ENCODE peak calls at places on chromosome 10, in eight cellular contexts. X is fibroblast of pulmonary artery, R is choroid plexus epithelial cell, D is Panc1, H is dorsolateral prefrontal cortex, W is gastrocnemius medialis, P is PC-3, C is AG04450. A is an unnamed sample.

GRCh38 chr10:128808921-128809440 is 658.1 kb upstream of the MGMT start:
- DNase-seq in X (no peak), R (no peak), D (no peak), H (no peak), W (no peak), P (no peak), C (no peak), A (no peak)

GRCh38 chr10:79484476-79484875 is 27.9 kb upstream of the EIF5AL1 start:
- DNase-seq in X (no peak), R (no peak), D (no peak), H (no peak), W (no peak), P (no peak), C (no peak), A (no peak)

GRCh38 chr10:80351220-80351619 is 5.3 kb downstream of the DYDC1 start:
- DNase-seq in X (no peak), R (no peak), D (no peak), H (no peak), W (no peak), P (no peak), C (no peak), A (no peak)

GRCh38 chr10:88892223-88892967 is 12.3 kb downstream of the STAMBPL1 start:
- DNase-seq in X (no peak), R (peak), D (no peak), H (no peak), W (no peak), P (no peak), C (no peak), A (no peak)

GRCh38 chr10:93995598-93996271 is 2.0 kb downstream of the PLCE1 start:
- DNase-seq in X (peak), R (peak), D (no peak), H (no peak), W (no peak), P (peak), C (no peak), A (no peak)

GRCh38 chr10:97549587-97550322 is 22.8 kb upstream of the ANKRD2 start:
- DNase-seq in X (peak), R (no peak), D (no peak), H (peak), W (no peak), P (no peak), C (no peak), A (no peak)

GRCh38 chr10:30510184-30510931 is 76.4 kb downstream of the MAP3K8 start:
- DNase-seq in X (peak), R (peak), D (no peak), H (no peak), W (peak), P (peak), C (no peak), A (no peak)

GRCh38 chr10:129471447-129471846 is 4.4 kb downstream of the MGMT start:
- DNase-seq in X (no peak), R (no peak), D (no peak), H (no peak), W (no peak), P (no peak), C (no peak), A (no peak)

GRCh38 chr10:101063162-101063525 is 1.4 kb downstream of the KAZALD1 start:
- DNase-seq in X (no peak), R (no peak), D (no peak), H (no peak), W (no peak), P (no peak), C (no peak), A (no peak)

GRCh38 chr10:106565546-106565945 is 599.0 kb downstream of the SORCS1 start:
- DNase-seq in X (peak), R (peak), D (no peak), H (no peak), W (no peak), P (peak), C (no peak), A (no peak)

GRCh38 chr10:118692911-118693310 is 61.9 kb downstream of the CACUL1 start:
- DNase-seq in X (peak), R (peak), D (no peak), H (no peak), W (no peak), P (peak), C (peak), A (no peak)

GRCh38 chr10:75717126-75717916 is 285.9 kb downstream of the LRMDA start:
- DNase-seq in X (peak), R (peak), D (no peak), H (no peak), W (no peak), P (peak), C (no peak), A (no peak)

GRCh38 chr10:100996678-100997363 is 2.8 kb upstream of the LZTS2 start:
- DNase-seq in X (no peak), R (no peak), D (no peak), H (no peak), W (no peak), P (peak), C (no peak), A (no peak)

GRCh38 chr10:7260412-7260900 is 150.4 kb downstream of the SFMBT2 start:
- DNase-seq in X (peak), R (peak), D (no peak), H (peak), W (peak), P (peak), C (peak), A (no peak)

GRCh38 chr10:98276316-98276715 is 8.3 kb upstream of the LOXL4 start:
- DNase-seq in X (no peak), R (no peak), D (no peak), H (no peak), W (no peak), P (no peak), C (no peak), A (no peak)

GRCh38 chr10:87504667-87505365 is at the start of gene MINPP1:
- DNase-seq in X (peak), R (peak), D (no peak), H (peak), W (peak), P (peak), C (peak), A (peak)

GRCh38 chr10:103241262-103242011 is 4.2 kb upstream of the RPEL1 start:
- DNase-seq in X (peak), R (peak), D (no peak), H (peak), W (peak), P (peak), C (no peak), A (no peak)

GRCh38 chr10:99374526-99374925 is 45.4 kb downstream of the CNNM1 start:
- DNase-seq in X (peak), R (peak), D (no peak), H (no peak), W (no peak), P (peak), C (no peak), A (no peak)

GRCh38 chr10:125093199-125093841 is 67.0 kb downstream of the CTBP2 start:
- DNase-seq in X (peak), R (peak), D (no peak), H (no peak), W (peak), P (no peak), C (peak), A (no peak)

GRCh38 chr10:66281327-66281726 is 644.5 kb upstream of the LRRTM3 start:
- DNase-seq in X (no peak), R (no peak), D (no peak), H (no peak), W (no peak), P (no peak), C (no peak), A (no peak)

GRCh38 chr10:66273966-66274519 is 651.8 kb upstream of the LRRTM3 start:
- DNase-seq in X (no peak), R (no peak), D (no peak), H (no peak), W (no peak), P (peak), C (no peak), A (no peak)

GRCh38 chr10:66283064-66283463 is 642.8 kb upstream of the LRRTM3 start:
- DNase-seq in X (no peak), R (no peak), D (no peak), H (no peak), W (no peak), P (no peak), C (no peak), A (no peak)

DNA sequence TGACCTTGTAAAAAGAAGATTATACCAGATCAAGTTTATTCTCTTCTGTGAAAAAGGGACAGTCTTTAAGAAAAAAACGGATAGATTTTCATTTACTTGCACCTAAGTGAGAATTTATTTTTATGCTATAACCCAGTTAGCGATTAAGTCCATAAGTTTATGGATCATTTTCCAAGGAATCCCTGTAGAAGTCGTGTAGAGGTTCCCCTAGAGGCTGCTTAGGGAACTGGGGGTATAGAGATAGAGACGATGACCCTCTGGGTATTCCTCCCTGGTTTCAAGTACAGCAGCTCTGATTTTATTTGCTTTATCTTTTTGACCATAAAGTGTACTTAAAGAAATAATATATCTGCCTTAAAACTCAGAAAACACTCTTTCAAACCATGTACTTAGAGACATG is 648.4 kb upstream of the LRRTM3 start:
- DNase-seq in X (no peak), R (no peak), D (no peak), H (no peak), W (no peak), P (peak), C (no peak), A (no peak)
- TF ChIP-seq CTCF in X (no peak), R (no peak), D (peak), H (no peak), W (no peak), P (peak), C (peak), A (peak)

GRCh38 chr10:58512470-58513188 is at the start of gene BICC1:
- DNase-seq in X (peak), R (peak), D (no peak), H (peak), W (peak), P (peak), C (no peak), A (peak)
- TF ChIP-seq CTCF in X (no peak), R (no peak), D (no peak), H (no peak), W (no peak), P (no peak), C (peak), A (no peak)

GRCh38 chr10:33327750-33328149 is 6.7 kb downstream of the NRP1 start:
- DNase-seq in X (no peak), R (peak), D (no peak), H (no peak), W (no peak), P (peak), C (no peak), A (no peak)
- TF ChIP-seq CTCF in X (peak), R (peak), D (peak), H (no peak), W (no peak), P (peak), C (peak), A (peak)

GRCh38 chr10:110326351-110327032 is 21.8 kb upstream of the SMNDC1 start:
- DNase-seq in X (peak), R (peak), D (no peak), H (no peak), W (no peak), P (peak), C (peak), A (no peak)
- TF ChIP-seq CTCF in X (no peak), R (no peak), D (no peak), H (no peak), W (no peak), P (no peak), C (no peak), A (no peak)

DNA sequence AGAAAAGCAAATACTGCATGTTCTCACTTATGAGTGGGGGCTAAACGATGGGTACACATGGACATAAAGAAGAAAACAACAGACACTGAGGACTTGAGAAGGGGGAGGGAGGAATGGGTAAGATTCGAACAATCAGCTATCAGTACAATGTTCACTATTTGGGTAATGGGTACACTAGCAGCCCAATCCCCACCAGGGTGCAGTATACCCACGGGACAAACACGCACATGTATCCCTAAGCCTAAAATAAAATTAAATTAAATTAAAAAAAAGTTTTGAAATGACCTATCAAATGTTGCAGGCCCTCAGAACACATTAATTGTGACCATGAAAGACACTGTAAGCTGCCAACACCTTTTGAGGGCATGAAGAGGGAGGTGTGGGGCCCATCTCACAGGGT is 316.0 kb downstream of the WDR37 start:
- DNase-seq in X (no peak), R (no peak), D (no peak), H (no peak), W (no peak), P (no peak), C (no peak), A (no peak)
- TF ChIP-seq CTCF in X (no peak), R (no peak), D (peak), H (no peak), W (no peak), P (no peak), C (no peak), A (no peak)

DNA sequence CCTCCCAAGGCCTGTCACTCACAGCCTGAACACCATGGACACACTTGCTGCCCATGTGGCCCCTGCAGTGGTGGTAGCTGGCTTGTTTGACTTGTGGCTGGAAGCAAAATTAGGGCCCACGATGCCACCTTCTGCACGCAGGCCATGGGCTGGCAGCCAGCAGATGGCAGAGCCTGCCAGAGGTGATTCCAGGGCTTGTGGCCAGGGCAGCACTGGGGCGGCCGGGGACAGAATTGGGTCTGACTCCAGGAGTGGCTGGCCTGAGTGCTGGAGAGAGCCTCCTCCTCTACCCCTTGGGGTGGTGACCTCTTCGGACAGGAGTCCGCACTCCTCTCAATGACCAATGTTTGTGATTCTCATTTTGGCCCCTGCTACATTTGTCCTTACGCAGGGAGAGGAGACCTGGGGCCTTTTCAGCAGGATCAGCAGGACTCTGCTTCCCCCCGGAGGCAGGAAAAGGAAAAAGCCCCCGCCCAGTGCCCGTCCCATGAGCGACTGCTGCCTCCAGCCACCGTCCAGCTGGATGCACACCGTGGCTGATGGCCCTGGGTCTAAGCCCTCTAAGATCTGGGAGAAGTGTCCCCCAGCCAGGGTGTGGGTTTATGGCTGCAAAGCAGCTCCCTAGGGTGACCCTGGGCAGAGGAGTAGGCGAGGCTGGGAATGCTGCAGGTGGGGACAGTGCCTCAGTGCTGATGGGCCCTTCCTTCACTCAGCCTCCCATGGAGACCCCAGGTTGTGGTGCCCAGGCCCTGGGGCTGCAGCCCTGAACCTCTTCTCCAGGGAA is 26.5 kb downstream of the DNAJB12 start:
- DNase-seq in X (peak), R (peak), D (peak), H (peak), W (peak), P (peak), C (no peak), A (no peak)
- TF ChIP-seq CTCF in X (peak), R (peak), D (peak), H (peak), W (peak), P (peak), C (peak), A (peak)

GRCh38 chr10:83917519-83918506 is 221.5 kb upstream of the GHITM start:
- DNase-seq in X (no peak), R (no peak), D (no peak), H (peak), W (no peak), P (no peak), C (no peak), A (no peak)
- TF ChIP-seq CTCF in X (no peak), R (no peak), D (peak), H (no peak), W (no peak), P (no peak), C (no peak), A (peak)

GRCh38 chr10:25028711-25029110 is 12.3 kb downstream of the THNSL1 start:
- DNase-seq in X (no peak), R (no peak), D (no peak), H (no peak), W (no peak), P (peak), C (no peak), A (no peak)

GRCh38 chr10:25024528-25024927 is 8.1 kb downstream of the THNSL1 start:
- DNase-seq in X (no peak), R (no peak), D (no peak), H (no peak), W (no peak), P (no peak), C (no peak), A (no peak)

GRCh38 chr10:25026463-25026862 is 10.1 kb downstream of the THNSL1 start:
- DNase-seq in X (peak), R (peak), D (no peak), H (no peak), W (no peak), P (peak), C (no peak), A (no peak)

DNA sequence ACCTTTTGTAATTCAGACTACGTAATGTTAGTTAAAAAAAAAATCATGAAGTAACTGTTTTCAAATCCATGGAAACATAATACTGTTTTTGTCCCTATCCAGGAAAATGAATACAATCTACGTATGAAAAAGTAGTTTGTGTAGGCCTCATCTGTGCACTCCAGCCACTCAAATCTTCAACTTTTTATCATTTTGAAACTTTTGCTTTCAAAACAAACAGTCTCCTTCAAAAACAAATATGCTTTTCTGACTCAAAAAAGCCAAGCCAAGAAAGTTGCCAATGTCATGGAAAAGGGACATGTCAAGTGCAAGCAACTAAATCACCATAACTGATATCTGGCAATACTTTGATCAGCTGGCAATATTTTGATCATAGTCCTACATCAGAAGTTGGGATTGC is 13.1 kb downstream of the THNSL1 start:
- DNase-seq in X (no peak), R (no peak), D (no peak), H (no peak), W (no peak), P (no peak), C (no peak), A (no peak)
- TF ChIP-seq CTCF in X (no peak), R (no peak), D (no peak), H (no peak), W (no peak), P (no peak), C (no peak), A (no peak)

GRCh38 chr10:14099885-14100284 is 230.8 kb downstream of the FRMD4A start:
- DNase-seq in X (no peak), R (no peak), D (no peak), H (no peak), W (no peak), P (no peak), C (no peak), A (no peak)

GRCh38 chr10:14092749-14093148 is 238.0 kb downstream of the FRMD4A start:
- DNase-seq in X (no peak), R (no peak), D (no peak), H (no peak), W (no peak), P (no peak), C (no peak), A (no peak)

GRCh38 chr10:14089556-14090297 is 241.0 kb downstream of the FRMD4A start:
- DNase-seq in X (no peak), R (no peak), D (no peak), H (peak), W (no peak), P (no peak), C (no peak), A (no peak)

DNA sequence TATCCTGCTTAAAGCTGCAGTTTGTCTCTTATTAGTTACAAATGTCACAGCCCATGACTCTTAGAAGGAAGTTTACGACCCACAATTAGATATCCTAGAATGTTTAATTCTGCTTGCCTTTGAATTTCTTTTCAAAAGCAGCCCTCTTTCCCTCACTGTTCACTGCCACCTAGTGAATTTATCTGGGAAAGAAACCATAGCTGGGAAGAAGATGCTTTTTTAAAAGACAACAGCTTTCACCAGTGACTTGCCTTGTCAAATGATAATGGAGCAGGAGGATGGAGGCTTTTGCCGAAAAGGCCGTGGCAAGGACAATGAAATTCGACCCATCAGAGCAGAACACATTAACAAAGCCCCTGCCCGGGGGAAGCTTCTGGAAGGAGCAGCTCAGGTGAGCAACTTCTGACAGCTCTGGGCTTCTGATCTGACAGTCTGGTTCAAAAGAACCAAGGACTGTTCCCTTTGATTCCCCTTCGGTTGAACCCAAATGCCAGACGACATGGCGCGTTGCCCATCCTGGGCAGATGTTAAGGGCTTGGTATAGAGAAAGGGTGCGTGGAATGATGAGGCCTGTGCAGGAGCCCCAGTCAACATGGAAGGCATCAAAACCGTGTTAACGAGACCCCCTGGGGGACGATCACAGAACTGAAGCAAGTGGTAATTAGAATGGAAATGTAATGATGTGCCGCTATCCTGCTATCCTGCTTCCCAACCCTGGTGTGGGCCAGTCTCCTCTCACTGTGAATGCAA is 236.8 kb downstream of the FRMD4A start:
- DNase-seq in X (peak), R (peak), D (peak), H (no peak), W (no peak), P (peak), C (peak), A (no peak)
- TF ChIP-seq CTCF in X (peak), R (peak), D (no peak), H (peak), W (peak), P (peak), C (peak), A (peak)